ENCODE peak calls at places on chromosomes 13 and 19, in ten cellular contexts. Q, X, V, F, S, W, R, P, C and M are unnamed samples.

GRCh38 chr13:24668511-24668910 is 11.7 kb upstream of the ATP12A start:
- DNase-seq in Q (no peak), X (no peak), V (no peak), F (no peak), S (no peak), W (no peak), R (no peak), P (no peak), C (no peak), M (no peak)

GRCh38 chr19:35055715-35056179 is 14.2 kb downstream of the HPN start:
- DNase-seq in Q (no peak), X (no peak), V (peak; percentile 38), F (no peak), S (peak; percentile 26), W (peak; percentile 59), R (no peak), P (no peak), C (no peak), M (peak; percentile 42)

GRCh38 chr13:71618154-71618553 is 248.8 kb downstream of the DACH1 start:
- DNase-seq in Q (no peak), X (no peak), V (no peak), F (no peak), S (no peak), W (no peak), R (peak; percentile 63), P (no peak), C (peak; percentile 43), M (no peak)

GRCh38 chr13:90686438-90686837 is 661.0 kb upstream of the MIR17HG start:
- DNase-seq in Q (no peak), X (peak; percentile 88), V (no peak), F (peak; percentile 6), S (no peak), W (no peak), R (peak; percentile 91), P (no peak), C (peak; percentile 92), M (peak; percentile 44)

GRCh38 chr13:94444826-94445225 is 34.7 kb downstream of the DCT start:
- DNase-seq in Q (no peak), X (no peak), V (no peak), F (no peak), S (no peak), W (no peak), R (no peak), P (no peak), C (no peak), M (no peak)

GRCh38 chr19:2695288-2695866 is 7.1 kb downstream of the GNG7 start:
- DNase-seq in Q (no peak), X (no peak), V (no peak), F (peak; percentile 49), S (no peak), W (no peak), R (no peak), P (no peak), C (no peak), M (peak; percentile 48)

GRCh38 chr13:106569233-106570095 is 1.5 kb upstream of the ARGLU1 start:
- DNase-seq in Q (no peak), X (no peak), V (no peak), F (no peak), S (no peak), W (no peak), R (no peak), P (no peak), C (no peak), M (peak; percentile 34)

GRCh38 chr13:59587971-59588716 is 575.6 kb downstream of the DIAPH3 start:
- DNase-seq in Q (no peak), X (no peak), V (peak; percentile 16), F (no peak), S (no peak), W (peak; percentile 48), R (no peak), P (no peak), C (no peak), M (no peak)

GRCh38 chr19:35331551-35332214 is 2.7 kb downstream of the CD22 start:
- DNase-seq in Q (no peak), X (no peak), V (no peak), F (no peak), S (no peak), W (no peak), R (no peak), P (no peak), C (no peak), M (no peak)

GRCh38 chr13:77038907-77039470 is 12.0 kb upstream of the FBXL3 start:
- DNase-seq in Q (no peak), X (no peak), V (no peak), F (no peak), S (no peak), W (no peak), R (no peak), P (no peak), C (no peak), M (no peak)

GRCh38 chr19:46211201-46211881 is 18.2 kb upstream of the IGFL1 start:
- DNase-seq in Q (no peak), X (no peak), V (no peak), F (peak; percentile 61), S (no peak), W (peak; percentile 33), R (no peak), P (peak; percentile 22), C (peak; percentile 32), M (no peak)

GRCh38 chr19:33246729-33247440 is 21.2 kb upstream of the SLC7A10 start:
- DNase-seq in Q (no peak), X (no peak), V (no peak), F (no peak), S (no peak), W (no peak), R (no peak), P (no peak), C (no peak), M (no peak)

DNA sequence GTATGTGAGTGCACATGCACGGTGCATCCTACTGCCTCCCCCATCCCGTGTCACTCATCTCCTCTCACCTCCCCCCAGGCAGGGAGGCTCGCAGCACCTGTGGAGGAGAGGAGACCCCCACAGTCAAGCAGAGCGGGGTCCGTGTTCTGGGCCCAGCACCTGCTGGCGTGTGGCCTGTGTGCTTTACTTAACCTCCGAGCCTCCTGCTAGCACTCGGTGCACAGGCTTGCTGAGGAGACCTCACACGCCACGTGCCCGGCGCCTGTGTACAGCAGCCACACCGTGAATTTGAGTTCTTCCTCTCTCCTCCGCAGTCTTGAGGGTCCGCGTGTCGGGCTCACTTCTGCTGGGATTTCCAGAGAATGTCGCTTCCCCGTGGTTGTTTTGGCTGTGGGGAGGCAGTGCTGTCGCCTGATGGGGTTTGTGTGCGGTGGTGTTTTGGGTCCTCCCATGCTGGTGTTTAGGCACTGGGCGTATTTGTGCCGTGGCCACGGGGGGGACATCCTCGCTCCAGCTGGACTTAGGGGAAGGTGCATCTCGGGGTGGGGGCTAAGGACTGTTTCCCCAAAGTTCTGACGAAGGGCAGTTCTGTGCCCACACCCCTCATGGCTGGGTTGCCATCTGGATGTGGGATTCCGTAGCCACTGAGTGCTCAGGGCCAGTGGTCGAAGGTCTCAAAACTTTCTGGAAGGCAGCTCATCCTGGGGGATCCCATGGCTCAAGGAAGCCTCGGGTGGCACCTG is 34.8 kb upstream of the TMEM255B start:
- DNase-seq in Q (no peak), X (no peak), V (no peak), F (no peak), S (no peak), W (no peak), R (no peak), P (no peak), C (no peak), M (no peak)
- H3K4me3 ChIP-seq in Q (peak overlapping the region; percentile 25), X (no peak overlapping the region), V (no peak overlapping the region), F (no peak overlapping the region), S (no peak overlapping the region), W (peak overlapping the region; percentile 62), R (no peak overlapping the region), P (no peak overlapping the region), C (no peak overlapping the region), M (peak overlapping the region; percentile 67)

GRCh38 chr19:1264801-1265610 is 4.1 kb upstream of the CIRBP start:
- DNase-seq in Q (peak; percentile 88), X (peak; percentile 94), V (peak; percentile 70), F (peak; percentile 76), S (peak; percentile 75), W (peak; percentile 86), R (peak; percentile 84), P (peak; percentile 97), C (peak; percentile 87), M (peak; percentile 100)
- H3K4me3 ChIP-seq in Q (no peak overlapping the region), X (no peak overlapping the region), V (no peak overlapping the region), F (no peak overlapping the region), S (peak overlapping the region; percentile 5), W (no peak overlapping the region), R (no peak overlapping the region), P (no peak overlapping the region), C (no peak overlapping the region), M (no peak overlapping the region)

DNA sequence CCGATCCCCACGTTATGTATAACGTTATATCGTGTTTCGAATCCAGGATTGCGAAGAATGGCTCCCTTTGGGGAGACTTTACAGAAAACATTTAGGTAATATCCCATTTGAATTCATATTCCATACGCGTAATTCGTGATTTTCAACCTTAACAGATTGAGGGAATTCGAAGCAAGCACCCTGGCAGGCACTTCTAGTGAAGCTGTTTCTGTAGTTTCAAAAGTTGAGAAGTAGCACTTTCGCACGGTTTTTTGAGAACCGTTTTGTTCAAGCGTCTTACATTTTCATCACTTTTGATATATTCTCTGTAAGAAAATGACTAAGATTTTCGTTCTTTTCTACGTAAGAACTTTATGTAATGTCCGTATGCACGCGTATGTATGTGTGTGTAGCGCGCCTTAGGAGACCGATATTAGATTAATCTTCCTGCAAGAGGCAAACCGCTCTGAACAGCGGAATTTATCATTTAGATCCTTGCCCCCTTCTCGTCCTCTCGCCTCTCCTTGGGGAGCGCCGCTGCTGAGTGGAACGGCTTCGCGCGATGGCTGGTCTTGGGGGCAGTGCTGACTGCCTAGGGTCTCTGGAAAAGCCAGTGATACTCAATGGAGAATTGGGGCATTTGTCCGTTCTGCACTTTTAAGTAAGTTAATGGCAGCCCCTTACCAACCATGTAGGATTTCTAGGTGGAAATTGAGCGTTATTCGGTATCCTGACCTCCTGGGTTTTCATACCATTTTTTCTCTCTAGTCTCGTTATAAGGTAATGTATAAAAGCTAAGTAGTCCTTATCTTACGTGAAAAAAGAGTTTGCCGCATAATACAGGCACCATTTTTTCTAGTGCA is 4.8 kb downstream of the MAB21L1 start:
- DNase-seq in Q (no peak), X (peak; percentile 75), V (no peak), F (no peak), S (no peak), W (peak; percentile 66), R (peak; percentile 21), P (peak; percentile 62), C (no peak), M (peak; percentile 63)
- H3K4me3 ChIP-seq in Q (no peak overlapping the region), X (peak overlapping the region; percentile 87), V (no peak overlapping the region), F (no peak overlapping the region), S (no peak overlapping the region), W (peak overlapping the region; percentile 57), R (peak overlapping the region; percentile 55), P (peak overlapping the region; percentile 53), C (peak overlapping the region; percentile 49), M (peak overlapping the region; percentile 92)

DNA sequence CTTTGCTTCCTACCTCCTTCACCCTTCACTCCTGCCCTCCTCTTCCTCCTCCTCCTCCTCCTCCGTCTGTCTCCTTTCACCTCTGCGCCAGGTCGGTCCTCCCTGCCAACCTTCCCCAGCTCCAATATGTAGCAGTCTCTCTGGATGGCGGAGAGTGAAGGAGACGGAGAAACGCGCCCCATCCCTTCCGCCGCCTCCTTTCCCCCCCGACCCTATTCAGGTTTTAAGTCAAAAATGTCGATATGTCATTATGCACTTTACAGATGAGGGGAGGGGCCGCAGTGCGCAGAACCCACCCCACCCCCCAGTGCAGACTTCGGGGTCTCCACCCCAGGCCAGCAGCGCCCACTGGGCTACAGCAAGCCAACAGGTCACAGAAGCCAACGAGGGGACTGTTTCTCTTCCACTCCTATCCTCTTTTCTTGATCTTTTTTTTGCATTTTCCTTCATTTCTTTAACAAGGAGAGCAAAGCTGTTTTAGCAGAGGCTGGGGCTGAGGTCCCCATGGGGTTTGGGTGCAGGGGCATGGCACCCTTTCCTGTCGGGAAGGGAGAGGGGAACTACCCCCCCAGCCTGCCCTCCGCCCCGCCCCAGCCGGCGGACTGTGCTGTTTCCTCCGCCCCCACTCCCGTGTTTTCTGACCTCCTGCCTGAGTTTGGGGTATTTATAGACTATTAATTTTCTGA is 9.2 kb downstream of the MIDN start:
- DNase-seq in Q (no peak), X (no peak), V (no peak), F (no peak), S (no peak), W (no peak), R (no peak), P (no peak), C (no peak), M (no peak)
- H3K4me3 ChIP-seq in Q (no peak overlapping the region), X (no peak overlapping the region), V (no peak overlapping the region), F (no peak overlapping the region), S (peak overlapping the region; percentile 83), W (no peak overlapping the region), R (no peak overlapping the region), P (no peak overlapping the region), C (no peak overlapping the region), M (no peak overlapping the region)